ENCODE peak calls at places on chromosomes 5 and 9, in seven cellular contexts. R, Z, O, P, W, F and D are unnamed samples. For H3K4me1, the result is how much of the 10 kb centered on the place peaks cover.

GRCh38 chr9:91771027-91771426 is 179.0 kb downstream of the ROR2 start:
- DNase-seq in Z (no peak), O (no peak), W (no peak), F (no peak), R (peak), P (no peak), D (no peak)

GRCh38 chr9:120723547-120723946 is 9.3 kb upstream of the MEGF9 start:
- DNase-seq in F (no peak), Z (no peak), O (no peak), P (no peak), R (no peak), W (no peak), D (no peak)

GRCh38 chr9:132002827-132003704 is 76.6 kb downstream of the MED27 start:
- DNase-seq in P (no peak), O (no peak), F (no peak), W (no peak), R (no peak), Z (no peak), D (no peak)

GRCh38 chr5:55231476-55232193 is 1.8 kb downstream of the CCNO start:
- DNase-seq in P (no peak), Z (no peak), R (peak), O (no peak), W (no peak), F (peak), D (no peak)

GRCh38 chr5:14039576-14039975 is 95.1 kb upstream of the DNAH5 start:
- DNase-seq in Z (no peak), P (no peak), F (no peak), R (peak), W (no peak), O (no peak), D (no peak)

GRCh38 chr9:115118471-115119156 is 657 bp upstream of the TNC start:
- DNase-seq in O (peak), W (no peak), P (no peak), F (peak), Z (no peak), R (peak), D (peak)

GRCh38 chr5:174903333-174903732 is 179.0 kb downstream of the MSX2 start:
- DNase-seq in W (no peak), P (no peak), Z (no peak), F (no peak), O (no peak), R (peak), D (no peak)

GRCh38 chr5:55597014-55597981 is 62.5 kb upstream of the PLPP1 start:
- DNase-seq in R (no peak), O (peak), P (no peak), W (no peak), F (no peak), Z (no peak), D (peak)

GRCh38 chr5:80034962-80035821 is at the start of gene THBS4:
- DNase-seq in P (no peak), F (no peak), R (peak), Z (no peak), W (no peak), O (peak), D (no peak)

GRCh38 chr5:139710370-139711066 is 62.4 kb downstream of the CXXC5 start:
- DNase-seq in R (peak), F (peak), Z (peak), O (peak), W (peak), P (peak), D (no peak)

GRCh38 chr5:60505796-60506195 is 194.2 kb downstream of the DEPDC1B start:
- DNase-seq in F (no peak), O (no peak), W (no peak), R (no peak), Z (no peak), P (no peak), D (no peak)

GRCh38 chr5:113090336-113091106 is 113.9 kb downstream of the DCP2 start:
- DNase-seq in W (no peak), F (no peak), Z (no peak), R (no peak), P (no peak), O (no peak), D (no peak)

GRCh38 chr9:20552874-20553624 is 69.2 kb downstream of the MLLT3 start:
- DNase-seq in W (no peak), Z (no peak), R (no peak), F (no peak), P (no peak), O (no peak), D (no peak)

GRCh38 chr9:8365029-8365428 is 565.5 kb upstream of the DMAC1 start:
- DNase-seq in F (no peak), W (no peak), Z (no peak), R (no peak), P (no peak), O (no peak), D (no peak)

GRCh38 chr5:174188300-174188699 is 142.8 kb downstream of the NSG2 start:
- DNase-seq in O (no peak), W (no peak), P (no peak), Z (no peak), R (peak), F (no peak), D (no peak)

GRCh38 chr9:91433180-91433579 is 9.5 kb upstream of the NFIL3 start:
- DNase-seq in Z (no peak), P (no peak), W (no peak), F (no peak), O (no peak), R (no peak), D (no peak)

GRCh38 chr9:35521708-35522107 is 31.8 kb downstream of the RUSC2 start:
- DNase-seq in R (peak), Z (no peak), P (no peak), W (no peak), F (no peak), O (no peak), D (no peak)

GRCh38 chr5:1118231-1118698 is 6.4 kb upstream of the SLC12A7 start:
- DNase-seq in O (no peak), R (no peak), F (no peak), P (no peak), Z (peak), W (no peak), D (no peak)

GRCh38 chr9:133607976-133608375 is 1.2 kb downstream of the FAM163B start:
- DNase-seq in R (no peak), Z (no peak), F (no peak), W (no peak), P (no peak), O (no peak), D (no peak)

GRCh38 chr5:177366528-177367322 is 9.0 kb downstream of the RGS14 start:
- DNase-seq in P (no peak), Z (peak), R (peak), W (no peak), O (peak), F (peak), D (peak)

GRCh38 chr5:146565764-146566163 is 49.8 kb upstream of the GPR151 start:
- DNase-seq in P (peak), W (peak), Z (peak), F (peak), O (peak), R (peak), D (no peak)

GRCh38 chr5:20678386-20678785 is 690.4 kb upstream of the CDH18 start:
- DNase-seq in F (no peak), Z (no peak), O (no peak), P (no peak), W (no peak), R (no peak), D (no peak)

GRCh38 chr5:38078161-38078560 is 180.2 kb upstream of the EGFLAM start:
- DNase-seq in Z (no peak), W (no peak), O (no peak), P (no peak), F (no peak), R (no peak), D (no peak)

GRCh38 chr9:34744295-34745221 is 34.6 kb upstream of the CCL21 start:
- DNase-seq in F (peak), W (no peak), P (no peak), O (peak), R (peak), Z (no peak), D (no peak)

GRCh38 chr9:136543830-136544548 is 1.9 kb downstream of the NOTCH1 start:
- DNase-seq in Z (no peak), O (no peak), R (no peak), P (no peak), W (no peak), F (peak), D (peak)

GRCh38 chr5:157857821-157858526 is 971 bp downstream of the CLINT1 start:
- DNase-seq in Z (no peak), P (no peak), R (no peak), O (no peak), F (no peak), W (no peak), D (no peak)

GRCh38 chr5:151218177-151218576 is 5.7 kb downstream of the CCDC69 start:
- DNase-seq in O (no peak), W (no peak), P (no peak), Z (no peak), F (no peak), R (no peak), D (no peak)
- H3K4me1 ChIP-seq in O (half or more), W (half or more), P (half or more), Z (under half), F (under half), R (under half), D (under half)

DNA sequence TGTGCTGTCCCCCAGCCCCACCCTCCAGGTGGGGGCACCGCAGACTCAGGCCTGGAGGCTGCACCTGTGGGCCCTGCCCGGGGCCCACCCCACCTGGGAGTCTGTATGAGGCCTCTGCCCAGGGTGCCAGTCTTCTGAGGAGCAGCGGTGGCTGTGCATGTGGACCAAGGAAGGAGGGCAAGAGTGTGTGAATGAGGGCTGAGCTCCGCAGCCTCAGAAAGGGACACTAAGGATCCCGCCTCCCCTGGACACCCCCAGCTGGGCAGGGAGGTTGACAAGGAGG is 19.1 kb downstream of the FGD3 start:
- DNase-seq in W (no peak), O (no peak), P (no peak), F (no peak), Z (no peak), R (no peak), D (no peak)
- H3K4me1 ChIP-seq in W (half or more), O (under half), P (half or more), F (under half), Z (under half), R (under half), D (under half)

DNA sequence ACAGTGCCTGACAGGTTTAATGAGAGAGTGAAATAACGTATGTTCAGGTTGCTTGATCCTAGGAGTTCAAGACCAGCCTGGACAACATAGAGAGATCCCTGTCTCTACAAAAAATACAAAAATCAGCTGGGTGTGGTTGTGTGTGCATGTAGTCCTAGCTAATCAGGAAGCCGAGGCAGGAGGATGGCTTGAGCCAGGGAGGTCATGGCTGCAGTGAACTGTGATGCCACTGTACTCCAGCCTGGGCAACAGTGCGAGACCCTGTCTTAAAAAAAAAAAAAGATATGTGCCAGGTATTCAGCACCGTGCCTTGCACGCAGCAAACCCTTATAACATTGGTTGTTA is 38.8 kb upstream of the SPRY4 start:
- DNase-seq in O (no peak), R (no peak), P (no peak), Z (no peak), F (no peak), W (no peak), D (no peak)
- H3K4me1 ChIP-seq in O (under half), R (under half), P (under half), Z (under half), F (under half), W (under half), D (under half)

GRCh38 chr9:135214706-135215105 is 127.2 kb downstream of the OLFM1 start:
- DNase-seq in R (no peak), W (no peak), Z (no peak), F (no peak), P (no peak), O (no peak), D (no peak)
- H3K4me1 ChIP-seq in R (under half), W (under half), Z (under half), F (under half), P (under half), O (under half), D (under half)

GRCh38 chr5:153895266-153895665 is 143.4 kb downstream of the FAM114A2 start:
- DNase-seq in F (no peak), W (no peak), O (no peak), R (no peak), P (no peak), Z (no peak), D (no peak)
- H3K4me1 ChIP-seq in F (under half), W (under half), O (under half), R (under half), P (under half), Z (under half), D (under half)

GRCh38 chr5:149546974-149547373 is 4.3 kb downstream of the CSNK1A1 start:
- DNase-seq in F (no peak), O (no peak), W (no peak), Z (no peak), P (no peak), R (peak), D (no peak)
- H3K4me1 ChIP-seq in F (under half), O (half or more), W (under half), Z (under half), P (under half), R (under half), D (half or more)

GRCh38 chr9:110922145-110922544 is 116.1 kb downstream of the LPAR1 start:
- DNase-seq in P (no peak), W (no peak), Z (no peak), F (no peak), O (no peak), R (no peak), D (no peak)
- H3K4me1 ChIP-seq in P (under half), W (under half), Z (under half), F (under half), O (under half), R (under half), D (under half)

GRCh38 chr5:67208403-67208802 is 11.8 kb upstream of the CD180 start:
- DNase-seq in P (peak), O (no peak), W (no peak), Z (no peak), R (no peak), F (no peak), D (no peak)

GRCh38 chr5:67203701-67204074 is 7.1 kb upstream of the CD180 start:
- DNase-seq in R (no peak), P (no peak), O (no peak), Z (no peak), F (no peak), W (no peak), D (no peak)

GRCh38 chr5:67206381-67207328 is 10.1 kb upstream of the CD180 start:
- DNase-seq in R (no peak), O (no peak), P (peak), Z (peak), F (peak), W (peak), D (no peak)

GRCh38 chr5:67204821-67205220 is 8.2 kb upstream of the CD180 start:
- DNase-seq in O (no peak), F (no peak), W (no peak), Z (no peak), P (no peak), R (no peak), D (no peak)

DNA sequence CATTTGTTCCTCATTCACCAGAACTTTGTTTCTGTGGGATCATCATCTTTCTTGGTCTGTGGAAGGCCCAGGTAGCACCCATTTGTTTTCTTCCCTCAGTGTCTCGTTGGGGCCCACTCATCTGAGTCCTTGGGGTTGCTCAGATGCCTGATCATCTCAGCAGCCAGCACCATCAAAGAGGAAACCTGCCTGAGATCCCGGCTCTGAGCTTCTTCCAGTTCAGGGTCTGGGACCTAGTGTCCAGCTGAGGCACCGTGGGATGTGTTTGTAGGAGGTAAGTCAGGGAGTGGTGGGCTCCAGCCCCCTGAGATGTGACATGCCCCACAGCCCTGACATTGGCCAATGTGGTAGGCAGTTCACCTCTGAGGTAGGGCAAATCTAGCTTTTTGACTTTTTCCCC is 9.4 kb upstream of the CD180 start:
- DNase-seq in Z (no peak), F (no peak), P (no peak), R (no peak), O (no peak), W (no peak), D (no peak)
- H3K4me1 ChIP-seq in Z (under half), F (under half), P (half or more), R (under half), O (under half), W (half or more), D (under half)

DNA sequence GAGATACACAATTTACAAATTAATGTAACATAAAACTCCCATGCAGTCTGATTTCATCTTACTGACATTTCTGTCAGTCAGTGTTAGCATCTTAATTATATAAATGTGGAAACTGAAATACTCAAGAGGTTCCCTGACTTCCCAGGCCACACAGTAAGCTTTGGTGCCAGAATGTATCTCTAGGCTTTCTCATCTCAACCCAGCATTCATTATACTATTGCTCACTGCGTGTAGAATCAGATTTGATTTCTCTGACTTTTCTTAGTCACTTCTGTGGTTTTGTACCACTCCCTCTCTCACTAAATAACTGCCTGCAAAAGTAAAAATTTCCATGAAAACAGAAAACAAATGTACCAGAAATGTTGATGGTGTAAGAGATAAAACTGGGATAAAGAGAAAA is 31.7 kb upstream of the CDKN2B start:
- DNase-seq in O (no peak), P (no peak), F (no peak), Z (no peak), R (no peak), W (no peak), D (no peak)
- H3K4me1 ChIP-seq in O (under half), P (under half), F (under half), Z (under half), R (under half), W (under half), D (under half)

DNA sequence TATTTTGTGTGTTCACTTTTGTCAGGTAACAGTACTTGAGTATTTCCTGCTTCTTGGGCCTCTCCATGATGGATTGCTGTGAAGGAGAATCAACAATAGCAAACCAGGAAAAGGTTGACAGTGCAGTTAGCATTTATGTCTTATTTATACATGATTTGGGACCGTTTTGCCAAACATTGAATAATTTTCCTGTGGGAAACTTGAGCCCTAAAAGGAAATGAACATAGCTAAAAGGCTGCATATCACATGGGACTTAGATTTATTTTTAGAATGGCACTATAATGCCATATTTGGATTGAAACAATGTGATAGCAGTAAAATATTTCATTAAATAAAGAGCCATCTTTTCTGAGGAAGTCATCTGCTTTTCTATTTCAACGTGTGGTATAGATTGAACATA is 15.3 kb downstream of the GPR21 start:
- DNase-seq in Z (no peak), R (no peak), F (no peak), P (no peak), W (no peak), O (no peak), D (no peak)
- H3K4me1 ChIP-seq in Z (under half), R (under half), F (under half), P (under half), W (under half), O (under half), D (under half)